ENCODE peak calls at places on chromosomes 2 and 18, in nine cellular contexts. H is tibial artery; I is spleen; L is IMR-90; O is endodermal cell; U is aorta; G is neural progenitor cell; R is effector memory CD4-positive, alpha-beta T cell; P is CD8-positive, alpha-beta memory T cell. D is an unnamed sample.

GRCh38 chr2:145431181-145431951 is 911.4 kb upstream of the ZEB2 start:
- DNase-seq in H (no peak), O (peak; percentile 67), U (no peak), I (no peak), G (peak; percentile 63), P (no peak), R (no peak), L (no peak), D (peak; percentile 2)

GRCh38 chr2:181309161-181309560 is 148.0 kb upstream of the ITGA4 start:
- DNase-seq in I (no peak), O (no peak), L (no peak), R (no peak), P (no peak), U (no peak), G (no peak), H (no peak), D (no peak)

GRCh38 chr2:157473585-157473984 is 29.7 kb upstream of the CYTIP start:
- DNase-seq in P (no peak), O (no peak), U (no peak), R (no peak), L (no peak), H (no peak), I (no peak), G (no peak), D (no peak)

GRCh38 chr2:108877506-108877905 is 90.9 kb downstream of the CCDC138 start:
- DNase-seq in H (no peak), P (no peak), U (no peak), I (no peak), R (no peak), O (no peak), L (no peak), G (no peak), D (no peak)

GRCh38 chr2:139165041-139165440 is 384.9 kb upstream of the NXPH2 start:
- DNase-seq in P (no peak), U (no peak), I (no peak), R (no peak), O (no peak), L (no peak), G (no peak), H (no peak), D (no peak)

GRCh38 chr18:52452427-52452826 is 112.4 kb downstream of the DCC start:
- DNase-seq in L (no peak), O (no peak), U (no peak), H (no peak), I (no peak), R (no peak), G (no peak), P (no peak), D (no peak)

GRCh38 chr2:23637011-23637778 is 252.2 kb downstream of the KLHL29 start:
- DNase-seq in P (no peak), H (peak; percentile 36), I (no peak), O (peak; percentile 65), U (no peak), R (no peak), L (peak; percentile 78), G (peak; percentile 77), D (no peak)

GRCh38 chr2:157746234-157746950 is 117.7 kb upstream of the ACVR1C start:
- DNase-seq in U (no peak), P (no peak), I (no peak), H (no peak), L (peak; percentile 88), G (no peak), R (no peak), O (no peak), D (no peak)

GRCh38 chr2:235468978-235469694 is 24.7 kb upstream of the AGAP1 start:
- DNase-seq in P (no peak), H (peak; percentile 55), I (no peak), L (peak; percentile 94), G (peak; percentile 27), U (no peak), O (peak; percentile 53), R (no peak), D (no peak)

GRCh38 chr2:9174771-9175441 is 31.7 kb upstream of the ASAP2 start:
- DNase-seq in I (no peak), R (no peak), P (no peak), O (peak; percentile 66), H (no peak), G (no peak), U (no peak), L (peak; percentile 92), D (no peak)

GRCh38 chr2:43129676-43130547 is 96.5 kb downstream of the ZFP36L2 start:
- DNase-seq in R (peak; percentile 37), U (no peak), P (peak; percentile 31), G (no peak), H (peak; percentile 67), I (peak; percentile 90), L (peak; percentile 43), O (peak; percentile 40), D (no peak)

GRCh38 chr2:3610415-3610814 is 15.5 kb downstream of the COLEC11 start:
- DNase-seq in G (no peak), O (no peak), U (peak; percentile 42), P (no peak), H (no peak), I (peak; percentile 46), L (no peak), R (no peak), D (no peak)

GRCh38 chr2:183179156-183179555 is 54.9 kb downstream of the NUP35 start:
- DNase-seq in O (no peak), G (no peak), R (no peak), L (peak; percentile 45), I (no peak), U (no peak), P (no peak), H (no peak), D (no peak)

GRCh38 chr2:133885847-133886246 is 317.6 kb upstream of the NCKAP5 start:
- DNase-seq in O (no peak), U (no peak), P (no peak), L (peak; percentile 4), I (no peak), H (no peak), R (no peak), G (no peak), D (no peak)

DNA sequence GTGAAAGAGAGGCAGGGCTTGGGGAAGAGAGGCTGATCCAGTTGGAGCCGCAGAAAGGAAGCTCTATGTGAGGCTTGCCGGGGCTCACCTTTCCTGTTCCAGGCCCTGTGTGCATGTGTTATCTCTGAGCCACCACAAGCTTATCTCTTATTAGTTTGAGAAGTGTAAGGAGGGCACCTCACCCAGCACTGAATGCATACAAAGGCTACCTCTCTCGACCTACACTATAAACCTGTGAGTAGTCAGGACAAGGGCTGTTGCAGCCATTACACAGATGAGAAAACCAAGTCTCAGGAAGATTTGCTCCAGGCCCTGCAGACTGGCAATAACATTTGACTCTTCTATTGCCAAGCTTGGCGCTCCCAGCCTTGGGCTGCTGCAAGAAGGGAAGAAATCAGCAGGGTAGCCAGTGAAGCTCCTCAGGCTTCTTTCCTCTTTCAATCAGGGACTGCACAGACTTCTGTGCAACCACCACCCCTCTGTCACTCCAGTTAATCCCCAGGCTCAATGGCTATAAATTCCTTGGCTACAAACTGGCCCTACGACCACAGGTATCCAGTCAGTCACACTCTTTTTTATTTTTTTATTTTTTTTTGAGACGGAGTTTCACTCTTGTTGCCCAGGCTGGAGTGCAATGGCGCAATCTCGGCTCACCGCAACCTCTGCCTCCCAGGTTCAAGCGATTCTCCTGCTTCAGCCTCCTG is 73.8 kb downstream of the CLHC1 start:
- DNase-seq in P (no peak), L (no peak), O (peak; percentile 49), R (no peak), U (no peak), I (no peak), H (no peak), G (no peak), D (peak; percentile 61)
- H3K27ac ChIP-seq in P (no peak overlapping the region), L (peak overlapping the region; percentile 20), O (no peak overlapping the region), R (no peak overlapping the region), U (peak overlapping the region; percentile 28), I (peak overlapping the region; percentile 76), H (peak overlapping the region; percentile 68), G (no peak overlapping the region), D (peak overlapping the region; percentile 55)

GRCh38 chr2:225038076-225038571 is 4.1 kb downstream of the DOCK10 start:
- DNase-seq in P (no peak), L (no peak), U (no peak), I (no peak), G (no peak), O (no peak), H (no peak), R (no peak), D (no peak)
- H3K4me3 ChIP-seq in P (peak overlapping the region; percentile 58), L (no peak overlapping the region), U (no peak overlapping the region), I (no peak overlapping the region), G (no peak overlapping the region), O (no peak overlapping the region), H (no peak overlapping the region), R (peak overlapping the region; percentile 39), D (no peak overlapping the region)

GRCh38 chr2:56753182-56753581 is 569.4 kb downstream of the CCDC85A start:
- DNase-seq in U (no peak), I (no peak), R (no peak), L (no peak), G (no peak), H (no peak), O (no peak), P (no peak), D (no peak)
- H3K4me1 ChIP-seq in U (no peaks in the 10 kb centered on the region), I (no peaks in the 10 kb centered on the region), R (no peaks in the 10 kb centered on the region), L (no peaks in the 10 kb centered on the region), G (no peaks in the 10 kb centered on the region), H (no peaks in the 10 kb centered on the region), O (peaks cover 6% of the 10 kb centered on the region), P (no peaks in the 10 kb centered on the region), D (no peaks in the 10 kb centered on the region)

DNA sequence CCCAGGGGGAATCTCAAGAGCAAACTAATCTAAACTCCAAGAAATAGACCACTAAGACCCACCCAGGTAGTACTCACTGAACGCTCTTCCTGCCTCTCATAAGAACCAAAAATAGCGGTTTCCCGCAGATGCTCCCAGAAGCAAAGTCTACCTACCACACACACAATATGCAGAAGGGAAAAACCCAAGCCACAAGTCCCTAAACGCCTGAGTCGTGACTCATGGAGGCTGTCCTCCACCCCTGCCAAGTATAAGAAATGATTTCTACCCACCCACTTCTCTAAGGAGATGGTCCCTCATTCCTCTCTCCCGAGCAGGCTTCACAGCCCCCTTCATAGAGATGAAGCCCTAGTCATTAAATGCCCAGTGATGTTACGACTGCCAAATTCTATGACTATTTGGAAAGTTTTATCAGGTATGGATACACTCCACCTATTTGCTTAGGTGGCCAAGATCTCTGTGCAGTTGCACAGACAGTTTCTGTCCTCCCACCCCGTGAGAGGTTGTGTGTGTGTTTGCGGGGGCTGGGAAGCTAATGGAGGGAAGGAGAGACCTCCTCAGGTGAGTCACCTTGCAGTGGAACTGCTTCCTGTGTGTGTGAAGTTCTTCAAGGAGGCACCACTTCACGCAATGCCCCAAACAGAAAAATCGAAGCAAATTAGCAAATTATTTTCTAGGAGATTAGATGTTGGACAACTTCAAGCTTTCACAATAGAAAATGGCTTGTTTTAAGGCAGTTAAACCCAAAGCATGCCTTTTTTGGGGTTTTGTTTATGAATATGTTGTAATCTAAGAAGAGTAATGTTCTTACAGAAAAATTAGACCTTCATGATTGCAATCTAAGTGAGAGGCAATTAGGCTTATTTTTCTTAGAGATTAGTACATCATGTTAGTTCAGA is 175.1 kb downstream of the TGIF1 start:
- DNase-seq in O (peak; percentile 68), R (peak; percentile 45), P (peak; percentile 10), U (no peak), L (peak; percentile 98), H (no peak), G (no peak), I (no peak), D (peak; percentile 66)
- H3K27ac ChIP-seq in O (peak overlapping the region; percentile 96), R (peak overlapping the region; percentile 30), P (peak overlapping the region; percentile 91), U (peak overlapping the region; percentile 98), L (peak overlapping the region; percentile 96), H (peak overlapping the region; percentile 79), G (peak overlapping the region; percentile 97), I (peak overlapping the region; percentile 85), D (peak overlapping the region; percentile 56)

GRCh38 chr18:60469396-60469795 is 96.8 kb upstream of the MC4R start:
- DNase-seq in P (no peak), L (no peak), I (no peak), H (no peak), R (no peak), U (no peak), G (no peak), O (no peak), D (no peak)
- H3K4me3 ChIP-seq in P (no peak overlapping the region), L (no peak overlapping the region), I (no peak overlapping the region), H (no peak overlapping the region), R (no peak overlapping the region), U (no peak overlapping the region), G (no peak overlapping the region), O (no peak overlapping the region), D (no peak overlapping the region)